ENCODE peak calls at places on chromosomes 7 and 10, in nine cellular contexts. One of them, this sample, is unnamed.

GRCh38 chr10:112360308-112361270 is 13.3 kb upstream of the ACSL5 start:
- DNase-seq in suprapubic skin: peak; percentile 73
- DNase-seq in NB4: no peak
- DNase-seq in H54: peak; percentile 68
- DNase-seq in GM12891: no peak
- DNase-seq in breast epithelium: peak; percentile 66
- DNase-seq in Peyer's patch: peak; percentile 70
- DNase-seq in lower leg skin: peak; percentile 88
- DNase-seq in body of pancreas: peak; percentile 22
- DNase-seq in this sample: no peak

GRCh38 chr10:104334965-104335650 is 3.2 kb downstream of the ITPRIP start:
- DNase-seq in NB4: no peak
- DNase-seq in suprapubic skin: peak; percentile 61
- DNase-seq in GM12891: no peak
- DNase-seq in breast epithelium: peak; percentile 22
- DNase-seq in H54: no peak
- DNase-seq in body of pancreas: no peak
- DNase-seq in lower leg skin: peak; percentile 84
- DNase-seq in Peyer's patch: no peak
- DNase-seq in this sample: no peak

GRCh38 chr7:28203498-28204240 is 23.1 kb upstream of the JAZF1 start:
- DNase-seq in Peyer's patch: no peak
- DNase-seq in NB4: peak; percentile 36
- DNase-seq in breast epithelium: no peak
- DNase-seq in GM12891: no peak
- DNase-seq in body of pancreas: no peak
- DNase-seq in lower leg skin: no peak
- DNase-seq in H54: no peak
- DNase-seq in suprapubic skin: no peak
- DNase-seq in this sample: no peak

GRCh38 chr7:148916186-148916585 is 32.1 kb upstream of the EZH2 start:
- DNase-seq in body of pancreas: no peak
- DNase-seq in breast epithelium: no peak
- DNase-seq in suprapubic skin: no peak
- DNase-seq in Peyer's patch: no peak
- DNase-seq in NB4: no peak
- DNase-seq in H54: no peak
- DNase-seq in lower leg skin: no peak
- DNase-seq in GM12891: no peak
- DNase-seq in this sample: no peak

GRCh38 chr10:32197423-32197822 is 141.2 kb upstream of the KIF5B start:
- DNase-seq in GM12891: no peak
- DNase-seq in breast epithelium: no peak
- DNase-seq in H54: no peak
- DNase-seq in Peyer's patch: no peak
- DNase-seq in lower leg skin: no peak
- DNase-seq in body of pancreas: no peak
- DNase-seq in suprapubic skin: no peak
- DNase-seq in NB4: no peak
- DNase-seq in this sample: no peak

GRCh38 chr10:90920986-90921643 is at the start of gene ANKRD1:
- DNase-seq in Peyer's patch: no peak
- DNase-seq in H54: peak; percentile 59
- DNase-seq in breast epithelium: no peak
- DNase-seq in suprapubic skin: no peak
- DNase-seq in lower leg skin: no peak
- DNase-seq in body of pancreas: no peak
- DNase-seq in GM12891: no peak
- DNase-seq in NB4: no peak
- DNase-seq in this sample: no peak

GRCh38 chr10:33333260-33334169 is 952 bp downstream of the NRP1 start:
- DNase-seq in breast epithelium: no peak
- DNase-seq in body of pancreas: no peak
- DNase-seq in H54: no peak
- DNase-seq in Peyer's patch: no peak
- DNase-seq in GM12891: peak; percentile 20
- DNase-seq in lower leg skin: no peak
- DNase-seq in NB4: peak; percentile 75
- DNase-seq in suprapubic skin: no peak
- DNase-seq in this sample: no peak

GRCh38 chr7:2171855-2172254 is 60.9 kb downstream of the MAD1L1 start:
- DNase-seq in body of pancreas: no peak
- DNase-seq in lower leg skin: no peak
- DNase-seq in breast epithelium: no peak
- DNase-seq in suprapubic skin: no peak
- DNase-seq in GM12891: no peak
- DNase-seq in Peyer's patch: no peak
- DNase-seq in NB4: peak; percentile 48
- DNase-seq in H54: no peak
- DNase-seq in this sample: no peak

GRCh38 chr7:102120666-102121065 is 166.0 kb upstream of the SH2B2 start:
- DNase-seq in NB4: no peak
- DNase-seq in lower leg skin: no peak
- DNase-seq in H54: no peak
- DNase-seq in GM12891: no peak
- DNase-seq in body of pancreas: no peak
- DNase-seq in suprapubic skin: no peak
- DNase-seq in breast epithelium: no peak
- DNase-seq in Peyer's patch: no peak
- DNase-seq in this sample: no peak

GRCh38 chr10:96511044-96511945 is 2.4 kb downstream of the TLL2 start:
- DNase-seq in lower leg skin: peak; percentile 78
- DNase-seq in Peyer's patch: no peak
- DNase-seq in GM12891: no peak
- DNase-seq in H54: peak; percentile 55
- DNase-seq in NB4: peak; percentile 55
- DNase-seq in body of pancreas: peak; percentile 63
- DNase-seq in breast epithelium: no peak
- DNase-seq in suprapubic skin: no peak
- DNase-seq in this sample: peak; percentile 86

GRCh38 chr10:110147961-110148360 is 59.4 kb upstream of the MXI1 start:
- DNase-seq in suprapubic skin: no peak
- DNase-seq in breast epithelium: no peak
- DNase-seq in body of pancreas: no peak
- DNase-seq in NB4: peak; percentile 82
- DNase-seq in Peyer's patch: no peak
- DNase-seq in lower leg skin: no peak
- DNase-seq in GM12891: no peak
- DNase-seq in H54: no peak
- DNase-seq in this sample: no peak

DNA sequence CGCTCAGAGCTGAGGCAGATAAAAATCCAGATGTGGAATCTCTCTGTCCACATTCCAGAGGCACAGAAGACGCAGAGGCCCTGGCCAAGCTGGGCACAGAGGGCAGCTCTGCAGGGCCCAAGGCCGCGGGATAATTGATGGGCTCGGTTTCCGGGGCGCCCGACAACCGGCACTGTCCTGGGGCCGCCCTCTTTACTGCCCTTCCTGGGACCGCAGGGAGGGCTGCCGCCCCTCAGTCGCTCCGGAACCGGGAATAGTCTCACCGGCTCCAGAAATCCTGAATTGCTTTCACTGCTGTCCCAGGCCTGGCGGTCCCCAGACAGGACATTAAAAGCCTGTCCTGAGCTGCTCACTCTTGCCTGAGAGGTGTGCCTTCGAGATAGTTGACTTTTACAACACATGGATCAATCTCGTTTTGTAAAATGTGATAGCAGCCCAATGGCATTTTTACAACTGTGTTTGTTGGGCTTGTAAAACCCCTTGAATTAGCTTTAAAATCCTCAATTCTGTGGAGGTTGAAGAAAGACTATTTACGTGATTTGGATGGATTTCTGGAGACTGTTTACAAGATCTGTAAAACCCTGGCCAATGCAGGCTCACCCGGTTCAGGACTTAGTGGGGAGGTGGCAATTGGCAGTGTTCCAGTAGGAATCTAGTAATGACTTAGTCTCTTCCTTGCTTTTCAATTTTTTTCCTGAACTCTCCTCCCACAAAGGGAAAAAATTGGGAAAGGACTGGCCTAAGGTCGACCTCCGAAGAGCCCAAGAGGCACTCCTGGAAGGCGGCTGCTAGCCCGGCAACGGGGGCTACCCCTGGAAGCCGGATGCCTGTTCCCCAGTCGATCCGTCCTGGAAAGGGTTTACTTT is 1.4 kb upstream of the HOXA6 start:
- DNase-seq in breast epithelium: peak; percentile 42
- DNase-seq in H54: no peak
- DNase-seq in GM12891: no peak
- DNase-seq in body of pancreas: no peak
- DNase-seq in Peyer's patch: peak; percentile 67
- DNase-seq in NB4: no peak
- DNase-seq in lower leg skin: peak; percentile 83
- DNase-seq in suprapubic skin: no peak
- DNase-seq in this sample: no peak
- TF ChIP-seq POLR2A in breast epithelium: no peak
- TF ChIP-seq POLR2A in H54: no peak
- TF ChIP-seq POLR2A in GM12891: no peak
- TF ChIP-seq POLR2A in body of pancreas: no peak
- TF ChIP-seq POLR2A in Peyer's patch: peak; percentile 22
- TF ChIP-seq POLR2A in NB4: no peak
- TF ChIP-seq POLR2A in lower leg skin: no peak
- TF ChIP-seq POLR2A in suprapubic skin: no peak
- TF ChIP-seq POLR2A in this sample: no peak

GRCh38 chr10:100186253-100186780 is 488 bp upstream of the ERLIN1 start:
- DNase-seq in H54: peak; percentile 16
- DNase-seq in GM12891: no peak
- DNase-seq in NB4: peak; percentile 83
- DNase-seq in breast epithelium: no peak
- DNase-seq in lower leg skin: peak; percentile 85
- DNase-seq in suprapubic skin: no peak
- DNase-seq in body of pancreas: peak; percentile 47
- DNase-seq in Peyer's patch: no peak
- DNase-seq in this sample: no peak
- TF ChIP-seq POLR2A in H54: no peak
- TF ChIP-seq POLR2A in GM12891: no peak
- TF ChIP-seq POLR2A in NB4: no peak
- TF ChIP-seq POLR2A in breast epithelium: no peak
- TF ChIP-seq POLR2A in lower leg skin: no peak
- TF ChIP-seq POLR2A in suprapubic skin: no peak
- TF ChIP-seq POLR2A in body of pancreas: no peak
- TF ChIP-seq POLR2A in Peyer's patch: no peak
- TF ChIP-seq POLR2A in this sample: no peak

GRCh38 chr10:71850745-71851629 is at the start of gene PSAP:
- DNase-seq in suprapubic skin: peak; percentile 99
- DNase-seq in body of pancreas: peak; percentile 99
- DNase-seq in GM12891: peak; percentile 98
- DNase-seq in NB4: peak; percentile 98
- DNase-seq in H54: peak; percentile 97
- DNase-seq in breast epithelium: peak; percentile 98
- DNase-seq in Peyer's patch: peak; percentile 99
- DNase-seq in lower leg skin: peak; percentile 100
- DNase-seq in this sample: peak; percentile 99
- TF ChIP-seq POLR2A in suprapubic skin: peak; percentile 94
- TF ChIP-seq POLR2A in body of pancreas: peak; percentile 99
- TF ChIP-seq POLR2A in GM12891: peak; percentile 99
- TF ChIP-seq POLR2A in NB4: peak; percentile 96
- TF ChIP-seq POLR2A in H54: peak; percentile 99
- TF ChIP-seq POLR2A in breast epithelium: peak; percentile 97
- TF ChIP-seq POLR2A in Peyer's patch: peak; percentile 99
- TF ChIP-seq POLR2A in lower leg skin: peak; percentile 98
- TF ChIP-seq POLR2A in this sample: peak; percentile 97

DNA sequence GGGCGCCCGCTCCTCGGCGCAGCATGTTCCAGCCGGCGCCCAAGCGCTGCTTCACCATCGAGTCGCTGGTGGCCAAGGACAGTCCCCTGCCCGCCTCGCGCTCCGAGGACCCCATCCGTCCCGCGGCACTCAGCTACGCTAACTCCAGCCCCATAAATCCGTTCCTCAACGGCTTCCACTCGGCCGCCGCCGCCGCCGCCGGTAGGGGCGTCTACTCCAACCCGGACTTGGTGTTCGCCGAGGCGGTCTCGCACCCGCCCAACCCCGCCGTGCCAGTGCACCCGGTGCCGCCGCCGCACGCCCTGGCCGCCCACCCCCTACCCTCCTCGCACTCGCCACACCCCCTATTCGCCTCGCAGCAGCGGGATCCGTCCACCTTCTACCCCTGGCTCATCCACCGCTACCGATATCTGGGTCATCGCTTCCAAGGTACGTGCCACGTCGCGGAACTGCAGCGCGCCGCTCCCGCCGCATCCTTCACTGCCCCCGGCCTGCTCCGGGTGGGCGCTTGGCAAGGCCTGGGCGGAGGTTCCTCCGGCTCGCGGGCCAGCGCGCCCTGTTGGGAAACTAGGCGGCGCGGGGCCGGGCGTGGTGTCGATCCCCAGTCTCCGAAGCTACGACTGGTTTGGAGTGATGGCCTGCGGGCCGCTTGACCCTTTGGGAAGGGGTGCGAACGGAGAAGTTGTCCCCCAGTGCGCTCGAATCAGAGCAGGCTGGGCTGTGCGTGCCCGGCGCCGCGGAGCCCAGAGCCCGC is 876 bp downstream of the EMX2 start:
- DNase-seq in suprapubic skin: peak; percentile 78
- DNase-seq in GM12891: no peak
- DNase-seq in body of pancreas: no peak
- DNase-seq in NB4: no peak
- DNase-seq in breast epithelium: no peak
- DNase-seq in H54: no peak
- DNase-seq in lower leg skin: peak; percentile 88
- DNase-seq in Peyer's patch: peak; percentile 51
- DNase-seq in this sample: no peak
- TF ChIP-seq POLR2A in suprapubic skin: no peak
- TF ChIP-seq POLR2A in GM12891: no peak
- TF ChIP-seq POLR2A in body of pancreas: no peak
- TF ChIP-seq POLR2A in NB4: no peak
- TF ChIP-seq POLR2A in breast epithelium: no peak
- TF ChIP-seq POLR2A in H54: no peak
- TF ChIP-seq POLR2A in lower leg skin: no peak
- TF ChIP-seq POLR2A in Peyer's patch: no peak
- TF ChIP-seq POLR2A in this sample: no peak

DNA sequence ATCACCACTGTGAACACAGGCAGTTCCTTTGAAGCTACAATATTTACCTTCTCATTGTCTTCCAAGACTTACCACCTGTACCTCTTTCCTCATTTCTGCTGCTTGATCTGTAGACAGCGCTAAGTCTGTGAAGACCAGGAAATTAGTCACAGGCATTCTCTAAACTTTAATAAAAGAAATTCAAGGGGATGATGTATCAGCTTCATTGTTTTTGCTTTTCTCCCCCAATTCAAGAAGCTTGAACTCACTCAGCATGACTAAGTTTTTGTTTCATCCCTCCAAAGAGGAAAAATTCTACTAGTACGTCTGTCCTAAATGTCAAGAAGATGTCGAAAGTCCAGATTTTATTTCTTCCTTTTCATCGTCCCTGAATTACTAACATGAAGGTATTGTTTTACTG is 75.3 kb upstream of the PPP1R9A start:
- DNase-seq in NB4: no peak
- DNase-seq in H54: no peak
- DNase-seq in Peyer's patch: no peak
- DNase-seq in body of pancreas: no peak
- DNase-seq in breast epithelium: no peak
- DNase-seq in GM12891: no peak
- DNase-seq in suprapubic skin: no peak
- DNase-seq in lower leg skin: no peak
- DNase-seq in this sample: no peak
- TF ChIP-seq POLR2A in NB4: no peak
- TF ChIP-seq POLR2A in H54: no peak
- TF ChIP-seq POLR2A in Peyer's patch: no peak
- TF ChIP-seq POLR2A in body of pancreas: no peak
- TF ChIP-seq POLR2A in breast epithelium: no peak
- TF ChIP-seq POLR2A in GM12891: no peak
- TF ChIP-seq POLR2A in suprapubic skin: no peak
- TF ChIP-seq POLR2A in lower leg skin: no peak
- TF ChIP-seq POLR2A in this sample: no peak

GRCh38 chr7:90384433-90384832 is 18.8 kb upstream of the CLDN12 start:
- DNase-seq in Peyer's patch: no peak
- DNase-seq in GM12891: no peak
- DNase-seq in body of pancreas: no peak
- DNase-seq in breast epithelium: no peak
- DNase-seq in lower leg skin: no peak
- DNase-seq in NB4: no peak
- DNase-seq in suprapubic skin: no peak
- DNase-seq in H54: no peak
- DNase-seq in this sample: no peak
- TF ChIP-seq POLR2A in Peyer's patch: no peak
- TF ChIP-seq POLR2A in GM12891: no peak
- TF ChIP-seq POLR2A in body of pancreas: no peak
- TF ChIP-seq POLR2A in breast epithelium: no peak
- TF ChIP-seq POLR2A in lower leg skin: no peak
- TF ChIP-seq POLR2A in NB4: no peak
- TF ChIP-seq POLR2A in suprapubic skin: no peak
- TF ChIP-seq POLR2A in H54: no peak
- TF ChIP-seq POLR2A in this sample: no peak